ENCODE peak calls at places on chromosomes 7 and 10, in nine cellular contexts. L, W, G, P, K, H, T, D and E are unnamed samples.

GRCh38 chr7:47622946-47623640 is 41.2 kb upstream of the TNS3 start:
- DNase-seq in L (no peak), W (no peak), G (peak), P (no peak), K (no peak), H (no peak), T (no peak), D (no peak), E (no peak)

GRCh38 chr10:77987671-77988070 is 41.6 kb downstream of the POLR3A start:
- DNase-seq in L (no peak), W (no peak), G (no peak), P (no peak), K (no peak), H (no peak), T (no peak), D (no peak), E (no peak)

GRCh38 chr10:62503871-62504270 is 129.7 kb downstream of the ZNF365 start:
- DNase-seq in L (no peak), W (no peak), G (no peak), P (no peak), K (peak), H (no peak), T (no peak), D (no peak), E (no peak)

GRCh38 chr10:127527891-127528290 is 21.2 kb upstream of the NPS start:
- DNase-seq in L (no peak), W (no peak), G (no peak), P (no peak), K (no peak), H (no peak), T (no peak), D (peak), E (no peak)

GRCh38 chr7:124840435-124840834 is 74.8 kb upstream of the GPR37 start:
- DNase-seq in L (no peak), W (no peak), G (no peak), P (no peak), K (no peak), H (no peak), T (peak), D (no peak), E (no peak)

GRCh38 chr7:24755541-24756416 is 1.5 kb downstream of the GSDME start:
- DNase-seq in L (no peak), W (no peak), G (no peak), P (no peak), K (no peak), H (no peak), T (no peak), D (no peak), E (no peak)

GRCh38 chr7:31858051-31858450 is 171.0 kb downstream of the PPP1R17 start:
- DNase-seq in L (no peak), W (no peak), G (no peak), P (no peak), K (no peak), H (no peak), T (no peak), D (no peak), E (no peak)

GRCh38 chr10:49605177-49605938 is 4.8 kb upstream of the SLC18A3 start:
- DNase-seq in L (peak), W (no peak), G (peak), P (no peak), K (no peak), H (no peak), T (no peak), D (peak), E (no peak)

GRCh38 chr10:87503892-87504291 is 801 bp upstream of the MINPP1 start:
- DNase-seq in L (no peak), W (no peak), G (no peak), P (no peak), K (no peak), H (no peak), T (no peak), D (no peak), E (no peak)

GRCh38 chr10:93993782-93994668 is at the start of gene PLCE1:
- DNase-seq in L (no peak), W (no peak), G (peak), P (no peak), K (peak), H (peak), T (no peak), D (peak), E (no peak)

GRCh38 chr10:102970497-102970896 is 52.4 kb downstream of the CNNM2 start:
- DNase-seq in L (no peak), W (no peak), G (no peak), P (no peak), K (no peak), H (no peak), T (no peak), D (no peak), E (no peak)

GRCh38 chr10:112389147-112389822 is 15.4 kb downstream of the ACSL5 start:
- DNase-seq in L (no peak), W (no peak), G (no peak), P (peak), K (no peak), H (no peak), T (no peak), D (no peak), E (no peak)

GRCh38 chr10:11573497-11573896 is 38.0 kb downstream of the USP6NL start:
- DNase-seq in L (no peak), W (no peak), G (no peak), P (no peak), K (no peak), H (no peak), T (peak), D (no peak), E (no peak)

GRCh38 chr10:91796332-91797076 is 1.7 kb upstream of the TNKS2 start:
- DNase-seq in L (no peak), W (no peak), G (no peak), P (no peak), K (peak), H (peak), T (peak), D (no peak), E (no peak)